ENCODE peak calls at places on chromosomes 2 and 18, in nine cellular contexts. One of them, this sample, is unnamed.

GRCh38 chr2:168194784-168195522 is 52.4 kb downstream of the STK39 start:
- DNase-seq in GM20000: peak; percentile 65
- DNase-seq in activated CD8-positive, alpha-beta memory T cell treated with anti-CD3 and anti-CD28 coated beads for 24 hours: no peak
- DNase-seq in T-cell: no peak
- DNase-seq in IMR-90: peak; percentile 63
- DNase-seq in NCI-H345: no peak
- DNase-seq in NCI-H69: no peak
- DNase-seq in RKO: no peak
- DNase-seq in AG09319: no peak
- DNase-seq in this sample: peak; percentile 44

GRCh38 chr18:79399275-79400081 is 3.7 kb downstream of the NFATC1 start:
- DNase-seq in GM20000: peak; percentile 66
- DNase-seq in activated CD8-positive, alpha-beta memory T cell treated with anti-CD3 and anti-CD28 coated beads for 24 hours: peak; percentile 76
- DNase-seq in T-cell: no peak
- DNase-seq in IMR-90: no peak
- DNase-seq in NCI-H345: no peak
- DNase-seq in NCI-H69: no peak
- DNase-seq in RKO: no peak
- DNase-seq in AG09319: no peak
- DNase-seq in this sample: no peak

GRCh38 chr2:23843051-23843976 is 83.6 kb downstream of the ATAD2B start:
- DNase-seq in GM20000: no peak
- DNase-seq in activated CD8-positive, alpha-beta memory T cell treated with anti-CD3 and anti-CD28 coated beads for 24 hours: no peak
- DNase-seq in T-cell: no peak
- DNase-seq in IMR-90: peak; percentile 44
- DNase-seq in NCI-H345: no peak
- DNase-seq in NCI-H69: peak; percentile 2
- DNase-seq in RKO: no peak
- DNase-seq in AG09319: peak; percentile 23
- DNase-seq in this sample: no peak

GRCh38 chr2:207408086-207408794 is 121.5 kb upstream of the CREB1 start:
- DNase-seq in GM20000: no peak
- DNase-seq in activated CD8-positive, alpha-beta memory T cell treated with anti-CD3 and anti-CD28 coated beads for 24 hours: no peak
- DNase-seq in T-cell: no peak
- DNase-seq in IMR-90: no peak
- DNase-seq in NCI-H345: peak; percentile 96
- DNase-seq in NCI-H69: peak; percentile 97
- DNase-seq in RKO: no peak
- DNase-seq in AG09319: no peak
- DNase-seq in this sample: peak; percentile 26

GRCh38 chr2:138814123-138814883 is 34.1 kb upstream of the NXPH2 start:
- DNase-seq in GM20000: no peak
- DNase-seq in activated CD8-positive, alpha-beta memory T cell treated with anti-CD3 and anti-CD28 coated beads for 24 hours: no peak
- DNase-seq in T-cell: no peak
- DNase-seq in IMR-90: no peak
- DNase-seq in NCI-H345: peak; percentile 95
- DNase-seq in NCI-H69: peak; percentile 88
- DNase-seq in RKO: peak; percentile 30
- DNase-seq in AG09319: no peak
- DNase-seq in this sample: no peak

GRCh38 chr18:46416706-46417638 is 240.0 kb downstream of the LOXHD1 start:
- DNase-seq in GM20000: no peak
- DNase-seq in activated CD8-positive, alpha-beta memory T cell treated with anti-CD3 and anti-CD28 coated beads for 24 hours: no peak
- DNase-seq in T-cell: no peak
- DNase-seq in IMR-90: no peak
- DNase-seq in NCI-H345: peak; percentile 45
- DNase-seq in NCI-H69: peak; percentile 87
- DNase-seq in RKO: peak; percentile 10
- DNase-seq in AG09319: no peak
- DNase-seq in this sample: no peak

GRCh38 chr2:230042195-230042594 is 26.5 kb downstream of the SLC16A14 start:
- DNase-seq in GM20000: no peak
- DNase-seq in activated CD8-positive, alpha-beta memory T cell treated with anti-CD3 and anti-CD28 coated beads for 24 hours: no peak
- DNase-seq in T-cell: no peak
- DNase-seq in IMR-90: no peak
- DNase-seq in NCI-H345: no peak
- DNase-seq in NCI-H69: no peak
- DNase-seq in RKO: peak; percentile 61
- DNase-seq in AG09319: no peak
- DNase-seq in this sample: no peak

GRCh38 chr2:68861330-68861729 is 9.9 kb downstream of the BMP10 start:
- DNase-seq in GM20000: no peak
- DNase-seq in activated CD8-positive, alpha-beta memory T cell treated with anti-CD3 and anti-CD28 coated beads for 24 hours: no peak
- DNase-seq in T-cell: no peak
- DNase-seq in IMR-90: no peak
- DNase-seq in NCI-H345: no peak
- DNase-seq in NCI-H69: no peak
- DNase-seq in RKO: no peak
- DNase-seq in AG09319: no peak
- DNase-seq in this sample: no peak

GRCh38 chr2:85156141-85156540 is 22.9 kb downstream of the TCF7L1 start:
- DNase-seq in GM20000: no peak
- DNase-seq in activated CD8-positive, alpha-beta memory T cell treated with anti-CD3 and anti-CD28 coated beads for 24 hours: no peak
- DNase-seq in T-cell: no peak
- DNase-seq in IMR-90: peak; percentile 23
- DNase-seq in NCI-H345: no peak
- DNase-seq in NCI-H69: no peak
- DNase-seq in RKO: no peak
- DNase-seq in AG09319: no peak
- DNase-seq in this sample: no peak

GRCh38 chr18:56321470-56321869 is 316.9 kb downstream of the TXNL1 start:
- DNase-seq in GM20000: no peak
- DNase-seq in activated CD8-positive, alpha-beta memory T cell treated with anti-CD3 and anti-CD28 coated beads for 24 hours: no peak
- DNase-seq in T-cell: no peak
- DNase-seq in IMR-90: no peak
- DNase-seq in NCI-H345: no peak
- DNase-seq in NCI-H69: no peak
- DNase-seq in RKO: no peak
- DNase-seq in AG09319: no peak
- DNase-seq in this sample: no peak

GRCh38 chr2:53827398-53828175 is 32.2 kb downstream of the GPR75 start:
- DNase-seq in GM20000: no peak
- DNase-seq in activated CD8-positive, alpha-beta memory T cell treated with anti-CD3 and anti-CD28 coated beads for 24 hours: no peak
- DNase-seq in T-cell: no peak
- DNase-seq in IMR-90: peak; percentile 18
- DNase-seq in NCI-H345: no peak
- DNase-seq in NCI-H69: no peak
- DNase-seq in RKO: no peak
- DNase-seq in AG09319: no peak
- DNase-seq in this sample: no peak

GRCh38 chr18:10201655-10202054 is 252.8 kb upstream of the APCDD1 start:
- DNase-seq in GM20000: no peak
- DNase-seq in activated CD8-positive, alpha-beta memory T cell treated with anti-CD3 and anti-CD28 coated beads for 24 hours: no peak
- DNase-seq in T-cell: no peak
- DNase-seq in IMR-90: no peak
- DNase-seq in NCI-H345: no peak
- DNase-seq in NCI-H69: peak; percentile 37
- DNase-seq in RKO: no peak
- DNase-seq in AG09319: no peak
- DNase-seq in this sample: no peak

GRCh38 chr2:241608881-241609280 is 28.1 kb downstream of the THAP4 start:
- DNase-seq in GM20000: no peak
- DNase-seq in activated CD8-positive, alpha-beta memory T cell treated with anti-CD3 and anti-CD28 coated beads for 24 hours: no peak
- DNase-seq in T-cell: no peak
- DNase-seq in IMR-90: no peak
- DNase-seq in NCI-H345: no peak
- DNase-seq in NCI-H69: no peak
- DNase-seq in RKO: no peak
- DNase-seq in AG09319: no peak
- DNase-seq in this sample: no peak

GRCh38 chr2:136328396-136328795 is 210.4 kb upstream of the CXCR4 start:
- DNase-seq in GM20000: no peak
- DNase-seq in activated CD8-positive, alpha-beta memory T cell treated with anti-CD3 and anti-CD28 coated beads for 24 hours: no peak
- DNase-seq in T-cell: no peak
- DNase-seq in IMR-90: no peak
- DNase-seq in NCI-H345: no peak
- DNase-seq in NCI-H69: peak; percentile 37
- DNase-seq in RKO: no peak
- DNase-seq in AG09319: no peak
- DNase-seq in this sample: no peak

GRCh38 chr2:134461511-134461910 is 207.6 kb downstream of the MGAT5 start:
- DNase-seq in GM20000: no peak
- DNase-seq in activated CD8-positive, alpha-beta memory T cell treated with anti-CD3 and anti-CD28 coated beads for 24 hours: no peak
- DNase-seq in T-cell: no peak
- DNase-seq in IMR-90: peak; percentile 31
- DNase-seq in NCI-H345: no peak
- DNase-seq in NCI-H69: peak; percentile 14
- DNase-seq in RKO: no peak
- DNase-seq in AG09319: no peak
- DNase-seq in this sample: no peak

GRCh38 chr2:69149631-69150215 is 136.7 kb downstream of the ANTXR1 start:
- DNase-seq in GM20000: no peak
- DNase-seq in activated CD8-positive, alpha-beta memory T cell treated with anti-CD3 and anti-CD28 coated beads for 24 hours: no peak
- DNase-seq in T-cell: no peak
- DNase-seq in IMR-90: peak; percentile 68
- DNase-seq in NCI-H345: no peak
- DNase-seq in NCI-H69: no peak
- DNase-seq in RKO: no peak
- DNase-seq in AG09319: no peak
- DNase-seq in this sample: no peak

GRCh38 chr2:144890828-144891227 is 370.9 kb upstream of the ZEB2 start:
- DNase-seq in GM20000: peak; percentile 7
- DNase-seq in activated CD8-positive, alpha-beta memory T cell treated with anti-CD3 and anti-CD28 coated beads for 24 hours: no peak
- DNase-seq in T-cell: no peak
- DNase-seq in IMR-90: peak; percentile 35
- DNase-seq in NCI-H345: peak; percentile 16
- DNase-seq in NCI-H69: peak; percentile 1
- DNase-seq in RKO: peak; percentile 21
- DNase-seq in AG09319: no peak
- DNase-seq in this sample: no peak

GRCh38 chr2:57677296-57677695 is 369.3 kb upstream of the VRK2 start:
- DNase-seq in GM20000: no peak
- DNase-seq in activated CD8-positive, alpha-beta memory T cell treated with anti-CD3 and anti-CD28 coated beads for 24 hours: no peak
- DNase-seq in T-cell: no peak
- DNase-seq in IMR-90: no peak
- DNase-seq in NCI-H345: no peak
- DNase-seq in NCI-H69: no peak
- DNase-seq in RKO: no peak
- DNase-seq in AG09319: no peak
- DNase-seq in this sample: no peak

GRCh38 chr2:83394134-83394965 is 1064.7 kb downstream of the SUCLG1 start:
- DNase-seq in GM20000: no peak
- DNase-seq in activated CD8-positive, alpha-beta memory T cell treated with anti-CD3 and anti-CD28 coated beads for 24 hours: no peak
- DNase-seq in T-cell: no peak
- DNase-seq in IMR-90: no peak
- DNase-seq in NCI-H345: no peak
- DNase-seq in NCI-H69: no peak
- DNase-seq in RKO: no peak
- DNase-seq in AG09319: no peak
- DNase-seq in this sample: no peak

GRCh38 chr2:142290931-142291330 is 160.1 kb upstream of the LRP1B start:
- DNase-seq in GM20000: no peak
- DNase-seq in activated CD8-positive, alpha-beta memory T cell treated with anti-CD3 and anti-CD28 coated beads for 24 hours: no peak
- DNase-seq in T-cell: no peak
- DNase-seq in IMR-90: no peak
- DNase-seq in NCI-H345: peak; percentile 10
- DNase-seq in NCI-H69: peak; percentile 74
- DNase-seq in RKO: no peak
- DNase-seq in AG09319: no peak
- DNase-seq in this sample: no peak

GRCh38 chr2:152050345-152050744 is 48.5 kb downstream of the CACNB4 start:
- DNase-seq in GM20000: no peak
- DNase-seq in activated CD8-positive, alpha-beta memory T cell treated with anti-CD3 and anti-CD28 coated beads for 24 hours: no peak
- DNase-seq in T-cell: no peak
- DNase-seq in IMR-90: no peak
- DNase-seq in NCI-H345: no peak
- DNase-seq in NCI-H69: no peak
- DNase-seq in RKO: no peak
- DNase-seq in AG09319: no peak
- DNase-seq in this sample: no peak

GRCh38 chr2:108414945-108415344 is 34.1 kb upstream of the GCC2 start:
- DNase-seq in GM20000: no peak
- DNase-seq in activated CD8-positive, alpha-beta memory T cell treated with anti-CD3 and anti-CD28 coated beads for 24 hours: no peak
- DNase-seq in T-cell: no peak
- DNase-seq in IMR-90: no peak
- DNase-seq in NCI-H345: no peak
- DNase-seq in NCI-H69: no peak
- DNase-seq in RKO: no peak
- DNase-seq in AG09319: no peak
- DNase-seq in this sample: no peak

GRCh38 chr2:95052301-95052700 is 26.8 kb downstream of the MAL start:
- DNase-seq in GM20000: no peak
- DNase-seq in activated CD8-positive, alpha-beta memory T cell treated with anti-CD3 and anti-CD28 coated beads for 24 hours: no peak
- DNase-seq in T-cell: no peak
- DNase-seq in IMR-90: no peak
- DNase-seq in NCI-H345: peak; percentile 54
- DNase-seq in NCI-H69: peak; percentile 91
- DNase-seq in RKO: no peak
- DNase-seq in AG09319: no peak
- DNase-seq in this sample: no peak

GRCh38 chr2:122003196-122003595 is 247.7 kb downstream of the TSN start:
- DNase-seq in GM20000: no peak
- DNase-seq in activated CD8-positive, alpha-beta memory T cell treated with anti-CD3 and anti-CD28 coated beads for 24 hours: no peak
- DNase-seq in T-cell: no peak
- DNase-seq in IMR-90: no peak
- DNase-seq in NCI-H345: no peak
- DNase-seq in NCI-H69: no peak
- DNase-seq in RKO: no peak
- DNase-seq in AG09319: no peak
- DNase-seq in this sample: no peak

GRCh38 chr2:148721520-148721931 is 77.0 kb downstream of the EPC2 start:
- DNase-seq in GM20000: no peak
- DNase-seq in activated CD8-positive, alpha-beta memory T cell treated with anti-CD3 and anti-CD28 coated beads for 24 hours: no peak
- DNase-seq in T-cell: no peak
- DNase-seq in IMR-90: peak; percentile 11
- DNase-seq in NCI-H345: no peak
- DNase-seq in NCI-H69: peak; percentile 13
- DNase-seq in RKO: no peak
- DNase-seq in AG09319: no peak
- DNase-seq in this sample: no peak

GRCh38 chr2:100137877-100138570 is 4.4 kb downstream of the AFF3 start:
- DNase-seq in GM20000: no peak
- DNase-seq in activated CD8-positive, alpha-beta memory T cell treated with anti-CD3 and anti-CD28 coated beads for 24 hours: no peak
- DNase-seq in T-cell: no peak
- DNase-seq in IMR-90: no peak
- DNase-seq in NCI-H345: peak; percentile 10
- DNase-seq in NCI-H69: peak; percentile 71
- DNase-seq in RKO: no peak
- DNase-seq in AG09319: no peak
- DNase-seq in this sample: no peak

GRCh38 chr2:77428946-77429345 is 93.2 kb downstream of the LRRTM4 start:
- DNase-seq in GM20000: no peak
- DNase-seq in activated CD8-positive, alpha-beta memory T cell treated with anti-CD3 and anti-CD28 coated beads for 24 hours: no peak
- DNase-seq in T-cell: no peak
- DNase-seq in IMR-90: no peak
- DNase-seq in NCI-H345: no peak
- DNase-seq in NCI-H69: no peak
- DNase-seq in RKO: no peak
- DNase-seq in AG09319: no peak
- DNase-seq in this sample: no peak

GRCh38 chr18:75439356-75439755 is 11.9 kb upstream of the SMIM21 start:
- DNase-seq in GM20000: no peak
- DNase-seq in activated CD8-positive, alpha-beta memory T cell treated with anti-CD3 and anti-CD28 coated beads for 24 hours: no peak
- DNase-seq in T-cell: no peak
- DNase-seq in IMR-90: no peak
- DNase-seq in NCI-H345: peak; percentile 18
- DNase-seq in NCI-H69: peak; percentile 77
- DNase-seq in RKO: no peak
- DNase-seq in AG09319: no peak
- DNase-seq in this sample: no peak

GRCh38 chr18:50281972-50282520 is 723 bp upstream of the MBD1 start:
- DNase-seq in GM20000: no peak
- DNase-seq in activated CD8-positive, alpha-beta memory T cell treated with anti-CD3 and anti-CD28 coated beads for 24 hours: no peak
- DNase-seq in T-cell: no peak
- DNase-seq in IMR-90: no peak
- DNase-seq in NCI-H345: no peak
- DNase-seq in NCI-H69: no peak
- DNase-seq in RKO: no peak
- DNase-seq in AG09319: no peak
- DNase-seq in this sample: no peak

GRCh38 chr2:193475038-193475437 is 1280.3 kb upstream of the TMEFF2 start:
- DNase-seq in GM20000: no peak
- DNase-seq in activated CD8-positive, alpha-beta memory T cell treated with anti-CD3 and anti-CD28 coated beads for 24 hours: no peak
- DNase-seq in T-cell: no peak
- DNase-seq in IMR-90: no peak
- DNase-seq in NCI-H345: no peak
- DNase-seq in NCI-H69: no peak
- DNase-seq in RKO: no peak
- DNase-seq in AG09319: no peak
- DNase-seq in this sample: no peak

GRCh38 chr2:196242131-196242620 is 70.8 kb upstream of the STK17B start:
- DNase-seq in GM20000: peak; percentile 36
- DNase-seq in activated CD8-positive, alpha-beta memory T cell treated with anti-CD3 and anti-CD28 coated beads for 24 hours: no peak
- DNase-seq in T-cell: no peak
- DNase-seq in IMR-90: peak; percentile 71
- DNase-seq in NCI-H345: no peak
- DNase-seq in NCI-H69: no peak
- DNase-seq in RKO: peak; percentile 45
- DNase-seq in AG09319: no peak
- DNase-seq in this sample: peak; percentile 81